ENCODE peak calls at places on chromosomes 2 and 18, in six cellular contexts. X, T, J, Y, F and I are unnamed samples. For H3K4me1, the result is how much of the 10 kb centered on the place peaks cover.

GRCh38 chr2:134234535-134234934 is 19.3 kb upstream of the MGAT5 start:
- DNase-seq in X (no peak), T (no peak), J (no peak), Y (no peak), F (no peak), I (no peak)

GRCh38 chr2:184646177-184646576 is 47.8 kb downstream of the ZNF804A start:
- DNase-seq in X (no peak), T (no peak), J (no peak), Y (no peak), F (peak), I (peak)

GRCh38 chr2:28543316-28544068 is 47.6 kb downstream of the PLB1 start:
- DNase-seq in X (no peak), T (no peak), J (no peak), Y (no peak), F (no peak), I (no peak)

GRCh38 chr2:221767106-221767878 is 195.2 kb upstream of the EPHA4 start:
- DNase-seq in X (no peak), T (no peak), J (no peak), Y (no peak), F (no peak), I (no peak)

GRCh38 chr2:208406474-208407451 is at the start of gene PTH2R:
- DNase-seq in X (no peak), T (peak), J (no peak), Y (no peak), F (peak), I (peak)

GRCh38 chr18:25223899-25224607 is 127.9 kb downstream of the ZNF521 start:
- DNase-seq in X (no peak), T (no peak), J (no peak), Y (no peak), F (no peak), I (no peak)

GRCh38 chr2:42792583-42793313 is at the start of gene HAAO:
- DNase-seq in X (no peak), T (peak), J (no peak), Y (no peak), F (no peak), I (peak)

GRCh38 chr2:127051116-127051779 is 55.7 kb downstream of the BIN1 start:
- DNase-seq in X (no peak), T (peak), J (no peak), Y (no peak), F (peak), I (no peak)

GRCh38 chr18:37297106-37297505 is 268.5 kb downstream of the CELF4 start:
- DNase-seq in X (no peak), T (no peak), J (no peak), Y (no peak), F (no peak), I (no peak)

GRCh38 chr2:200354823-200355751 is 48.6 kb downstream of the SPATS2L start:
- DNase-seq in X (no peak), T (no peak), J (no peak), Y (no peak), F (no peak), I (no peak)
- H3K4me1 ChIP-seq in X (under half), T (under half), J (under half), Y (under half), F (under half), I (under half)

GRCh38 chr18:9705183-9705864 is 2.8 kb upstream of the RAB31 start:
- DNase-seq in X (no peak), T (no peak), J (no peak), Y (no peak), F (no peak), I (no peak)
- TF ChIP-seq EP300 in X (no peak), T (no peak), J (no peak), Y (no peak), F (no peak), I (no peak)

DNA sequence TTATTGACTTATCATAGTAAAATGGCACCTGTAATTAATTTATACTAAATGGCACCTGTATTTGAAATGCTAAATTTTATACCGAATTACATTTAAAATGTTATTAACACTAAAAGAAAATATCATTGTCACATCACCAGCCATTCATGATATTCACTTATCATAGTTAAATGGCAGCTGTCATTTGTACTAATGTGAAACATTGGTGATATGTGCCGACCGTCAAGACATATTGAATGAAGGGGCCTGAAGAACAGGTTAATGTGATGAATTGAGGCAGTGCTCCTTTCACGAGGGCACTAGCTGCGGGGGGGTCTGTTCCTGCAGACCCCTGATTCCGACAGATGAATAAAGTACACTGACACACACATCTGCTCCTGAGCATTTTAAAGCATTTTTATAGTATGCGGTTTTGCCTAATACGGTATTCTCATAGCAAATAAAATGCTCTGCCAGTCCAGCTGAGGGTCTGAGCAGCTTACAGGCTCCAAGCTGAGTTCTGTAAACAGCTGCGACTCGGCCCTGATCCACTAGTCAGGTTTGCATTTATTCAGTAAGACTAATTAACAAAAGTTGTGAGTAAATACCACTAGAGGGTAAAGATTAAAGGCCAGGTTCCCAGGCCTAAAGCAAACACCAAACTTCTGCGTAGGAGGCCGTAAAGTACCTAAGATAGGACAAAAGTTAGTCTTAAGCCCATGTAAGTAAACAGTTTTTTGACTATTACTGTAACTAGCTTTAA is 593.4 kb upstream of the NETO1 start:
- DNase-seq in X (no peak), T (no peak), J (no peak), Y (no peak), F (no peak), I (no peak)
- TF ChIP-seq CTCF in X (no peak), T (no peak), J (no peak), Y (no peak), F (no peak), I (no peak)

DNA sequence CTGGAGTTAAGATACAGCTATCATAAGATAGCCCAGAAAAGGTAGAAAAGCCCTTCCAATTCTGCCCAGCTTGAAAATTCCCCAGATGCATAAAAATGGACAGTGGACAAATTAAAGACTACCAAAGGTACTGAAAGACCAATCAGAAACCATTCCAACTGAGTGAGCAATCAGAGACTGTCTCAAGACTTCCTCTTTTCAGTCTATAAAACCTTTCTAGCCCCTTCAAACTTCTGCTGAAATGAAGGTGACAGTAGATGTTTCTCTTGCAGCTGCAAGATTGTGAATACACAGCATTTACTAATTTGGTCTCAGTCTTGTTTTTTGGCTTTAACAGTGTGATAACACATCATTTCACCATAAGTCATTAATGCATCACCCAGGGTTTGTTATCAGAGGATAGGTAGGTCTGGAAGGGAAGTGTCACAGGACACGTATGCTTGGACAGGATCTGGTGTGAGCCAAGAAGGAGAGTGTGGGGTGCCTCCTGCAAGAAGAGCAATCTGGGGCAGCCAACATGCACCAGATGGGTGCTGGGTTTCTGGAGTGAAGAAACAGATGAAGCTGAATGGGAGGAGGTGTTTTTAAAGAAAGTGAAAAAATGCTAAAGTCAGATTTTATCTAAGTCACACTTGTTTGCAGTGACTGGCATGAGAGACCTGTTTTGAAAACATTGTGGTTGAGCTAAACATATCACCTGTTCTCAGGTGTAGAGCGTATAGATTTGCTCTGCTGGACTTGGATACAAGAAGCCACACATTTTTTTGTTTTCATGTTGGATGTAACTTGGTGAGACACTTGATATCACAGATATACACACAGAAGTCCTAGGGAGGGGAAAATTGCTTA is 75.3 kb upstream of the DDX18 start:
- DNase-seq in X (no peak), T (no peak), J (no peak), Y (no peak), F (no peak), I (no peak)
- H3K4me1 ChIP-seq in X (under half), T (under half), J (under half), Y (under half), F (under half), I (under half)

DNA sequence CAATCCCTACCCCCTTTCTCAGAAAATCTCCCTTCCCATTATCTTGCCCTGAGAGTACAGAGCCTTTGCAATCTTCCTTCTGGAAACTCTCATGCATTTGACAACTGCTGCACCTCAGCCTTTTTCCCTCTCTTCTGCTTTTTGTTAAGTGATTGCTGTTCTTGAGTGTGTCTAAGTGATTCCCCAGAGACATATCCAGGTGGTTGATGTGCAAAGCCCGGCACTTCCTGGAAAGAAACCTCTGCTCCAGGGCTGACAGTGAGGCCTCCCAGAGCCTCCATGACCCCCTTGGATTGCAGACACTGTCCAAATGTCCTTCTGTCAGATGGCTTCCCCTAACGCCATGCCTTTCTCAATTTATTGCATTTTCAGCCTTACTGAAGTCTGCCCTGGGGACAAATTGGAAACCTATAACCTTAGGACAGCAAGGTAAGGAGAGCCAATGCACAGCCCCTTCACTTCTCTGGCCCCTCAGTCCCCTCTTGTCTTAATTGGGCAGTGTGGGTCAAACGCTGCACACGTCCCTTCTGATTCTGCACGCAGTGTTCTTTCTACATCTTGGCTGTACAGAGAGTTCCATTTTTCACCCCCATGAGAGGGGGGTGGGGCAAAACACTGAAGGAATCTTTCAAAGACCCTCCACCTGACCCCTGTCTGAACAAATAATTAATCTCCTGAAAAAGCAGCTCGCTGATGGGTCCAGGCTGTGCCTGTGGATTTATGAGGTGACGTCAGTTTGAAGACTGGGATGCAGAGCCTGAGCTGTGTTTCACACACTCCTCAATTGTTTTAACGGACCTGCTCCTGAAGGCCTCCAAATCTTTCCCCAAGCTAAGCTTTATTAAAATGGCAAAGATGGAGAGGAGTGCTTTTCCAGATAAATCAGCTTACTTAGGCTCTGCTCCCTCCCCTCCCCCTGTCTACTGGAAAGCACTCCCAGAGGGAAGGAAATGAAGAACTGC is 389.9 kb upstream of the TNP1 start:
- DNase-seq in X (no peak), T (no peak), J (peak), Y (no peak), F (no peak), I (no peak)
- TF ChIP-seq EP300 in X (no peak), T (no peak), J (peak), Y (peak), F (peak), I (peak)